ENCODE peak calls at places on chromosomes 16 and 17, in four cellular contexts. One of them, this sample, is unnamed.

GRCh38 chr17:76121932-76122383 is 18.4 kb upstream of the EXOC7 start:
- DNase-seq in GM20000: peak
- DNase-seq in Right ventricle myocardium superior: no peak
- DNase-seq in stimulated activated CD4-positive, alpha-beta T cell treated with anti-CD3 and anti-CD28 coated beads, Interleukin-1b, Interleukin-23, amount 100 ng/mL, for 1 hour: no peak
- DNase-seq in this sample: no peak

GRCh38 chr17:65181237-65182061 is 44.3 kb downstream of the RGS9 start:
- DNase-seq in Right ventricle myocardium superior: no peak
- DNase-seq in stimulated activated CD4-positive, alpha-beta T cell treated with anti-CD3 and anti-CD28 coated beads, Interleukin-1b, Interleukin-23, amount 100 ng/mL, for 1 hour: no peak
- DNase-seq in GM20000: peak
- DNase-seq in this sample: no peak

GRCh38 chr17:31060814-31061550 is 33.8 kb upstream of the NF1 start:
- DNase-seq in stimulated activated CD4-positive, alpha-beta T cell treated with anti-CD3 and anti-CD28 coated beads, Interleukin-1b, Interleukin-23, amount 100 ng/mL, for 1 hour: no peak
- DNase-seq in GM20000: no peak
- DNase-seq in Right ventricle myocardium superior: no peak
- DNase-seq in this sample: no peak

GRCh38 chr16:68227850-68228553 is 7.9 kb downstream of the ESRP2 start:
- DNase-seq in GM20000: peak
- DNase-seq in Right ventricle myocardium superior: no peak
- DNase-seq in stimulated activated CD4-positive, alpha-beta T cell treated with anti-CD3 and anti-CD28 coated beads, Interleukin-1b, Interleukin-23, amount 100 ng/mL, for 1 hour: no peak
- DNase-seq in this sample: no peak

GRCh38 chr16:10964891-10965326 is 20.5 kb downstream of the CLEC16A start:
- DNase-seq in stimulated activated CD4-positive, alpha-beta T cell treated with anti-CD3 and anti-CD28 coated beads, Interleukin-1b, Interleukin-23, amount 100 ng/mL, for 1 hour: peak
- DNase-seq in Right ventricle myocardium superior: no peak
- DNase-seq in GM20000: peak
- DNase-seq in this sample: no peak

GRCh38 chr17:80454557-80455327 is 21.7 kb downstream of the NPTX1 start:
- DNase-seq in stimulated activated CD4-positive, alpha-beta T cell treated with anti-CD3 and anti-CD28 coated beads, Interleukin-1b, Interleukin-23, amount 100 ng/mL, for 1 hour: peak
- DNase-seq in GM20000: peak
- DNase-seq in Right ventricle myocardium superior: peak
- DNase-seq in this sample: peak

GRCh38 chr17:42603318-42603717 is 5.9 kb downstream of the RETREG3 start:
- DNase-seq in GM20000: no peak
- DNase-seq in Right ventricle myocardium superior: no peak
- DNase-seq in stimulated activated CD4-positive, alpha-beta T cell treated with anti-CD3 and anti-CD28 coated beads, Interleukin-1b, Interleukin-23, amount 100 ng/mL, for 1 hour: no peak
- DNase-seq in this sample: no peak

GRCh38 chr17:1485748-1486376 is 6.6 kb downstream of the MYO1C start:
- DNase-seq in GM20000: peak
- DNase-seq in Right ventricle myocardium superior: peak
- DNase-seq in stimulated activated CD4-positive, alpha-beta T cell treated with anti-CD3 and anti-CD28 coated beads, Interleukin-1b, Interleukin-23, amount 100 ng/mL, for 1 hour: no peak
- DNase-seq in this sample: no peak

GRCh38 chr17:31250229-31250628 is 46.8 kb downstream of the OMG start:
- DNase-seq in Right ventricle myocardium superior: no peak
- DNase-seq in stimulated activated CD4-positive, alpha-beta T cell treated with anti-CD3 and anti-CD28 coated beads, Interleukin-1b, Interleukin-23, amount 100 ng/mL, for 1 hour: no peak
- DNase-seq in GM20000: peak
- DNase-seq in this sample: no peak

GRCh38 chr17:81412490-81413093 is 17.3 kb downstream of the BAHCC1 start:
- DNase-seq in GM20000: peak
- DNase-seq in Right ventricle myocardium superior: peak
- DNase-seq in stimulated activated CD4-positive, alpha-beta T cell treated with anti-CD3 and anti-CD28 coated beads, Interleukin-1b, Interleukin-23, amount 100 ng/mL, for 1 hour: no peak
- DNase-seq in this sample: no peak

GRCh38 chr17:72297326-72298115 is 176.7 kb downstream of the SOX9 start:
- DNase-seq in GM20000: no peak
- DNase-seq in Right ventricle myocardium superior: peak
- DNase-seq in stimulated activated CD4-positive, alpha-beta T cell treated with anti-CD3 and anti-CD28 coated beads, Interleukin-1b, Interleukin-23, amount 100 ng/mL, for 1 hour: no peak
- DNase-seq in this sample: no peak

GRCh38 chr17:58382885-58383248 is 30.9 kb upstream of the SUPT4H1 start:
- DNase-seq in Right ventricle myocardium superior: no peak
- DNase-seq in stimulated activated CD4-positive, alpha-beta T cell treated with anti-CD3 and anti-CD28 coated beads, Interleukin-1b, Interleukin-23, amount 100 ng/mL, for 1 hour: no peak
- DNase-seq in GM20000: no peak
- DNase-seq in this sample: no peak

GRCh38 chr16:22618842-22619241 is 108.2 kb downstream of the NPIPB5 start:
- DNase-seq in Right ventricle myocardium superior: no peak
- DNase-seq in GM20000: no peak
- DNase-seq in stimulated activated CD4-positive, alpha-beta T cell treated with anti-CD3 and anti-CD28 coated beads, Interleukin-1b, Interleukin-23, amount 100 ng/mL, for 1 hour: no peak
- DNase-seq in this sample: no peak

GRCh38 chr17:36068524-36068923 is 4.5 kb downstream of the CCL18 start:
- DNase-seq in Right ventricle myocardium superior: no peak
- DNase-seq in stimulated activated CD4-positive, alpha-beta T cell treated with anti-CD3 and anti-CD28 coated beads, Interleukin-1b, Interleukin-23, amount 100 ng/mL, for 1 hour: no peak
- DNase-seq in GM20000: no peak
- DNase-seq in this sample: no peak

GRCh38 chr17:61397086-61397842 is 2.4 kb upstream of the TBX2 start:
- DNase-seq in stimulated activated CD4-positive, alpha-beta T cell treated with anti-CD3 and anti-CD28 coated beads, Interleukin-1b, Interleukin-23, amount 100 ng/mL, for 1 hour: no peak
- DNase-seq in GM20000: peak
- DNase-seq in Right ventricle myocardium superior: peak
- DNase-seq in this sample: no peak

GRCh38 chr17:79095345-79096055 is 20.9 kb downstream of the ENGASE start:
- DNase-seq in stimulated activated CD4-positive, alpha-beta T cell treated with anti-CD3 and anti-CD28 coated beads, Interleukin-1b, Interleukin-23, amount 100 ng/mL, for 1 hour: no peak
- DNase-seq in GM20000: no peak
- DNase-seq in Right ventricle myocardium superior: no peak
- DNase-seq in this sample: no peak

GRCh38 chr17:774320-774584 is 7.8 kb downstream of the GLOD4 start:
- DNase-seq in stimulated activated CD4-positive, alpha-beta T cell treated with anti-CD3 and anti-CD28 coated beads, Interleukin-1b, Interleukin-23, amount 100 ng/mL, for 1 hour: no peak
- DNase-seq in GM20000: no peak
- DNase-seq in Right ventricle myocardium superior: no peak
- DNase-seq in this sample: no peak

GRCh38 chr16:17026600-17027242 is 444.0 kb downstream of the XYLT1 start:
- DNase-seq in Right ventricle myocardium superior: no peak
- DNase-seq in GM20000: peak
- DNase-seq in stimulated activated CD4-positive, alpha-beta T cell treated with anti-CD3 and anti-CD28 coated beads, Interleukin-1b, Interleukin-23, amount 100 ng/mL, for 1 hour: no peak
- DNase-seq in this sample: no peak

GRCh38 chr16:22347100-22347820 is 27.2 kb downstream of the CDR2 start:
- DNase-seq in GM20000: no peak
- DNase-seq in stimulated activated CD4-positive, alpha-beta T cell treated with anti-CD3 and anti-CD28 coated beads, Interleukin-1b, Interleukin-23, amount 100 ng/mL, for 1 hour: no peak
- DNase-seq in Right ventricle myocardium superior: peak
- DNase-seq in this sample: no peak

GRCh38 chr16:65895906-65896305 is 470.6 kb upstream of the CDH5 start:
- DNase-seq in Right ventricle myocardium superior: no peak
- DNase-seq in GM20000: no peak
- DNase-seq in stimulated activated CD4-positive, alpha-beta T cell treated with anti-CD3 and anti-CD28 coated beads, Interleukin-1b, Interleukin-23, amount 100 ng/mL, for 1 hour: no peak
- DNase-seq in this sample: no peak

GRCh38 chr16:31365131-31365865 is 10.3 kb downstream of the ITGAX start:
- DNase-seq in GM20000: peak
- DNase-seq in Right ventricle myocardium superior: no peak
- DNase-seq in stimulated activated CD4-positive, alpha-beta T cell treated with anti-CD3 and anti-CD28 coated beads, Interleukin-1b, Interleukin-23, amount 100 ng/mL, for 1 hour: no peak
- DNase-seq in this sample: no peak

GRCh38 chr17:1201132-1201702 is 21.4 kb upstream of the ABR start:
- DNase-seq in Right ventricle myocardium superior: no peak
- DNase-seq in stimulated activated CD4-positive, alpha-beta T cell treated with anti-CD3 and anti-CD28 coated beads, Interleukin-1b, Interleukin-23, amount 100 ng/mL, for 1 hour: no peak
- DNase-seq in GM20000: peak
- DNase-seq in this sample: no peak

GRCh38 chr17:71496552-71496951 is 624.3 kb upstream of the SOX9 start:
- DNase-seq in stimulated activated CD4-positive, alpha-beta T cell treated with anti-CD3 and anti-CD28 coated beads, Interleukin-1b, Interleukin-23, amount 100 ng/mL, for 1 hour: no peak
- DNase-seq in Right ventricle myocardium superior: no peak
- DNase-seq in GM20000: no peak
- DNase-seq in this sample: no peak

GRCh38 chr16:11792404-11793260 is 4.4 kb downstream of the ZC3H7A start:
- DNase-seq in stimulated activated CD4-positive, alpha-beta T cell treated with anti-CD3 and anti-CD28 coated beads, Interleukin-1b, Interleukin-23, amount 100 ng/mL, for 1 hour: no peak
- DNase-seq in Right ventricle myocardium superior: no peak
- DNase-seq in GM20000: no peak
- DNase-seq in this sample: no peak

GRCh38 chr17:79905832-79906231 is 66.6 kb upstream of the CBX4 start:
- DNase-seq in Right ventricle myocardium superior: no peak
- DNase-seq in GM20000: no peak
- DNase-seq in stimulated activated CD4-positive, alpha-beta T cell treated with anti-CD3 and anti-CD28 coated beads, Interleukin-1b, Interleukin-23, amount 100 ng/mL, for 1 hour: no peak
- DNase-seq in this sample: no peak

GRCh38 chr17:37168731-37169353 is 206.9 kb upstream of the C17orf78 start:
- DNase-seq in Right ventricle myocardium superior: no peak
- DNase-seq in stimulated activated CD4-positive, alpha-beta T cell treated with anti-CD3 and anti-CD28 coated beads, Interleukin-1b, Interleukin-23, amount 100 ng/mL, for 1 hour: no peak
- DNase-seq in GM20000: no peak
- DNase-seq in this sample: no peak

GRCh38 chr17:15180121-15180561 is 85.0 kb downstream of the PMP22 start:
- DNase-seq in stimulated activated CD4-positive, alpha-beta T cell treated with anti-CD3 and anti-CD28 coated beads, Interleukin-1b, Interleukin-23, amount 100 ng/mL, for 1 hour: no peak
- DNase-seq in GM20000: no peak
- DNase-seq in Right ventricle myocardium superior: no peak
- DNase-seq in this sample: no peak

GRCh38 chr17:48294193-48294909 is 135.7 kb downstream of the SKAP1 start:
- DNase-seq in stimulated activated CD4-positive, alpha-beta T cell treated with anti-CD3 and anti-CD28 coated beads, Interleukin-1b, Interleukin-23, amount 100 ng/mL, for 1 hour: no peak
- DNase-seq in Right ventricle myocardium superior: no peak
- DNase-seq in GM20000: no peak
- DNase-seq in this sample: no peak

GRCh38 chr17:48444531-48445247 is 14.7 kb upstream of the SKAP1 start:
- DNase-seq in Right ventricle myocardium superior: no peak
- DNase-seq in stimulated activated CD4-positive, alpha-beta T cell treated with anti-CD3 and anti-CD28 coated beads, Interleukin-1b, Interleukin-23, amount 100 ng/mL, for 1 hour: no peak
- DNase-seq in GM20000: no peak
- DNase-seq in this sample: no peak